ENCODE peak calls at places on chromosomes 7 and 10, in seven cellular contexts. L, T, K, S, H, U and D are unnamed samples.

GRCh38 chr7:140640727-140641531 is at the start of gene DENND2A:
- DNase-seq in K (peak), L (peak), T (no peak), H (peak), S (peak), U (peak), D (peak)

GRCh38 chr7:116398672-116399071 is 100.9 kb upstream of the CAV2 start:
- DNase-seq in U (no peak), L (no peak), T (no peak), H (no peak), K (no peak), S (no peak), D (no peak)

GRCh38 chr10:68067508-68067907 is 7.6 kb downstream of the HERC4 start:
- DNase-seq in L (no peak), K (no peak), U (no peak), S (no peak), H (no peak), T (no peak), D (no peak)

GRCh38 chr7:94205529-94205928 is 189.2 kb upstream of the COL1A2 start:
- DNase-seq in H (no peak), L (no peak), K (no peak), U (peak), S (no peak), T (no peak), D (no peak)

GRCh38 chr10:101106351-101106750 is 24.7 kb upstream of the TLX1 start:
- DNase-seq in L (no peak), H (no peak), U (no peak), S (no peak), T (no peak), K (no peak), D (no peak)

GRCh38 chr10:70835895-70836294 is 20.1 kb downstream of the SGPL1 start:
- DNase-seq in L (no peak), H (peak), T (no peak), S (no peak), U (peak), K (no peak), D (no peak)

GRCh38 chr10:3749597-3750351 is 35.2 kb downstream of the KLF6 start:
- DNase-seq in S (no peak), T (no peak), U (peak), H (peak), L (peak), K (peak), D (peak)

GRCh38 chr10:31133628-31134302 is 102.1 kb upstream of the ZNF438 start:
- DNase-seq in S (peak), K (peak), H (peak), L (no peak), T (peak), U (peak), D (peak)

GRCh38 chr7:98748090-98748489 is 121.7 kb downstream of the TMEM130 start:
- DNase-seq in L (no peak), S (no peak), K (no peak), U (no peak), H (no peak), T (no peak), D (no peak)

GRCh38 chr7:140153666-140154161 is 23.1 kb downstream of the KDM7A start:
- DNase-seq in U (no peak), T (no peak), L (no peak), H (no peak), S (no peak), K (no peak), D (no peak)

GRCh38 chr7:3301831-3302618 is 973 bp downstream of the SDK1 start:
- DNase-seq in K (no peak), U (peak), S (no peak), H (peak), T (peak), L (no peak), D (peak)

GRCh38 chr7:94452257-94452656 is 57.4 kb upstream of the CASD1 start:
- DNase-seq in K (no peak), H (no peak), S (no peak), T (no peak), L (no peak), U (no peak), D (no peak)

GRCh38 chr7:4720225-4720624 is 38.1 kb downstream of the FOXK1 start:
- DNase-seq in S (no peak), L (no peak), H (no peak), T (no peak), U (no peak), K (no peak), D (no peak)

GRCh38 chr7:28517206-28517605 is 104.9 kb downstream of the CREB5 start:
- DNase-seq in U (no peak), H (no peak), S (no peak), T (no peak), L (no peak), K (no peak), D (no peak)

GRCh38 chr10:25556457-25556856 is 377.6 kb upstream of the MYO3A start:
- DNase-seq in U (peak), T (peak), H (peak), L (no peak), K (no peak), S (no peak), D (no peak)

GRCh38 chr10:120480848-120481247 is 23.8 kb downstream of the PLPP4 start:
- DNase-seq in L (no peak), K (no peak), S (no peak), H (no peak), U (no peak), T (no peak), D (no peak)

GRCh38 chr7:89731751-89732150 is 422.5 kb upstream of the STEAP1 start:
- DNase-seq in U (no peak), T (no peak), S (no peak), K (no peak), H (no peak), L (no peak), D (no peak)

GRCh38 chr7:14092376-14092775 is 102.9 kb upstream of the ETV1 start:
- DNase-seq in T (no peak), L (no peak), H (no peak), U (no peak), K (no peak), S (no peak), D (no peak)

DNA sequence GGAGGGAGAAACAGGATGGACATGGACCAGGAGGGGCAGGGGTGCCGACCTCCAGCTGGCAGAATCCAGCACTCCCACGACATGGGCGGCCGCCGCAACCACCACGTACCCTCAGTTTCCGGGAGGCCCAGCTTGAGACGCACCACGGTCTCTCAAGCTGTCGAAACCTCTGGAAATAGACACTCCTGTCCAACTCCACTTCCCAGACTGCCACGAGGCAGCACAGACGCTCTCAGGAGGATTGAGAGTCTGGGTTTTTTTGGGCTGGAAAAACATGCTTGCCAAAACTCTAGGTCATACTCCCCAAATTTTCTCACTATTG is 37.9 kb upstream of the PDGFA start:
- DNase-seq in U (no peak), H (no peak), S (no peak), L (no peak), K (no peak), T (no peak), D (no peak)
- TF ChIP-seq CTCF in U (no peak), H (no peak), S (no peak), L (no peak), K (no peak), T (no peak), D (no peak)

GRCh38 chr10:52746169-52746568 is 26.4 kb downstream of the MBL2 start:
- DNase-seq in K (no peak), S (no peak), T (peak), H (no peak), U (no peak), L (no peak), D (no peak)
- TF ChIP-seq CTCF in K (no peak), S (no peak), T (no peak), H (no peak), U (no peak), L (peak), D (no peak)

DNA sequence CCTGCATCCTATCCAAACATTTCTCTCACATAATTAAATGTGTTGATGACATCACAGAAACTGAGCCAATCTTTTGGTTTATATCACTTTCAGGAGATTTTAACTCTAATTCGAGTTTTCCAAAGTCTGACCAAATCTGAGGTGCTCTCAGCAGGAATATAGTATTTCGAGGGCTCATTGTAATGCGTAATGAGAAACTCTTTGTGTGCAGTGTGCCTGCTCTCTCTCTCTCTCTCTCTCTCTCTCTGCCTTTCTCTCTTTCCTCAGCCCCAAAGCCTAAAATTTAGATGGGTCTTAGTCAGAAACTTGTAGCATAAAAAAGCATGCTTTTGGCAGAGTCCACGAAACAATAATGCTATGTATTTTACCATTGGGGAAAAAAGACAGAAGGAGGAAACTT is 207.0 kb upstream of the HABP2 start:
- DNase-seq in L (no peak), U (no peak), S (no peak), T (no peak), H (no peak), K (no peak), D (no peak)
- TF ChIP-seq CTCF in L (no peak), U (no peak), S (no peak), T (no peak), H (no peak), K (no peak), D (no peak)

DNA sequence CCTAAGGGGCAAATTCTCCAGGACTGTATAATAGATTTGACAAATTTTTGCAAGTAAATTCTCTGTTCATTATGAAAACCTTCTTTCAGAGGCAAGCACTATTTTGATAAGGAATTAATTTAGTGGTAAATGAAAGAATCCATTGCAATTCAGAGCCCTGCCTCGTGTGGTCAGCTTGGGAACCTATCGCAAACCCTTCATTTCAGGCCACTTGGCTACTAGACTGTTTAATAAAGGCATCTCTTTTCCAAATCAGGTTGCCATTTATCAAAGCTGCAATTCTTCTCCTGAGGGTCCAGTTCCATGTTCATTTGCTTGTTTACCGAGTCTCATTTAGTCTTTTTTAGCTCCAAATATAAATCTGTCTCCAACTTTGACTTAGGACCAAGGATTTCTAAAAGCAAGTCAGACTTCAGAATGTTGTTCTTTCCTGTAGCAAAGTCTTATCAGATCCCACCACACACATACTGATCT is 28.4 kb downstream of the PPP1R3C start:
- DNase-seq in H (no peak), K (no peak), S (no peak), T (no peak), L (no peak), U (peak), D (no peak)
- TF ChIP-seq CTCF in H (peak), K (no peak), S (no peak), T (no peak), L (peak), U (peak), D (no peak)

GRCh38 chr10:77036993-77037734 is 600.4 kb downstream of the KCNMA1 start:
- DNase-seq in L (no peak), S (no peak), T (no peak), H (peak), K (no peak), U (peak), D (no peak)
- TF ChIP-seq CTCF in L (peak), S (peak), T (peak), H (peak), K (peak), U (peak), D (peak)

DNA sequence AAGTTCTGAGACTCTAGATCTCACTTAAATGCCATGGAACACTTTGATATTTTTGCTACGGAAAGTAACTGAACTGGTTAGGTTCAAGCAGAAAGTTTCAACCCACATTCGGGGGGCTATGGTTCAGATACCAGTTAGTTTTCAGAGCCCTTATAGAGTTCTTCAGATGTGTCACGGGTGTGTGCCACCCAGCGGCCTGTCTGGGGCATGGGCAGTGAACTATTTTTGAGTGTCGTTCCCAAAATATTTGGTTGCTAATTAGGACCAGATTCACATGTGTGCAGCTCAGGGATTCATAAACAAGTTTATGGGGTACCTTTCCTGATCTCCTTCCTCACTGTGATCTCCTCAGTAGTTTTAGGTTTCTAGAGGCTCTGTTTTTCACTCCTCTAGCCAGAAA is 271.9 kb downstream of the C7orf25 start:
- DNase-seq in K (no peak), H (no peak), S (no peak), U (peak), T (no peak), L (no peak), D (no peak)
- TF ChIP-seq CTCF in K (no peak), H (peak), S (no peak), U (peak), T (no peak), L (peak), D (no peak)

DNA sequence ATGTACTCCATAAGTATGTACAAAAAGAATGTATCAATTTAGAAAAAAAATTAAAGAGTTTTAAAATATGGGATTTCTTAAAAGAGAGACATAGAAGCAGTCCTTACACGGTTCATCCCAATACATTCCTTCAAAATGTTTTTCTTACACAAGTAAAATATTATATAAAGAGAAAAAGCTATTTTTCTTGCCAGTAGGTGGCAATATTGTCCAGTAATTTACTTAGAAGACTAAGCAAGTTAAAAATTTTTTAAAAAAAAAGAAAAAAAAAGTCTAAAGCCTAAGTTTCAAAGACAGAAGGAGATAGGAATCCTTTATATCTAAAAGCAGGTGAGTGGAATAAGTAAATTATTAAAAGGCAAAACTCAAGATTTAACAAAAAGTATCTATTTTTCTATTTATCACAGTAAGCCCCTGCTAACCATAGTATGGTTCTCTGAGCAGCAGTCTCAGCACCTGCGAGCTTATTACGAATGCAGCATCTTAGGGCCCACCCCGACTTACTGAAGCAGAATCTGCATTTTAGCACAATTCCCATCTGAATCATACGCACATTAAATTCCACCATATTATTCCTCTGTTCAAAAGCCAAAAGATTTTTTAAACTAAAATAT is 240.6 kb downstream of the DGKI start:
- DNase-seq in L (peak), H (peak), K (no peak), T (no peak), S (no peak), U (peak), D (no peak)
- TF ChIP-seq CTCF in L (peak), H (peak), K (peak), T (no peak), S (peak), U (peak), D (peak)